ENCODE peak calls at places on chromosome 14, in six cellular contexts. One of them, this sample, is unnamed.

GRCh38 chr14:52318057-52318456 is 3.9 kb downstream of the PTGER2 start:
- DNase-seq in nephron progenitor cell: no peak
- DNase-seq in HFFc6: no peak
- DNase-seq in SW480: no peak
- DNase-seq in suprapubic skin: no peak
- DNase-seq in H7: no peak
- DNase-seq in this sample: no peak

GRCh38 chr14:99073401-99073800 is 198.6 kb downstream of the BCL11B start:
- DNase-seq in nephron progenitor cell: no peak
- DNase-seq in HFFc6: no peak
- DNase-seq in SW480: no peak
- DNase-seq in suprapubic skin: no peak
- DNase-seq in H7: no peak
- DNase-seq in this sample: no peak

GRCh38 chr14:69475194-69475818 is 9.2 kb upstream of the PLEKHD1 start:
- DNase-seq in nephron progenitor cell: no peak
- DNase-seq in HFFc6: no peak
- DNase-seq in SW480: peak; percentile 80
- DNase-seq in suprapubic skin: no peak
- DNase-seq in H7: peak; percentile 74
- DNase-seq in this sample: peak; percentile 44

GRCh38 chr14:85530626-85531025 is 682 bp downstream of the FLRT2 start:
- DNase-seq in nephron progenitor cell: no peak
- DNase-seq in HFFc6: no peak
- DNase-seq in SW480: no peak
- DNase-seq in suprapubic skin: no peak
- DNase-seq in H7: no peak
- DNase-seq in this sample: no peak

GRCh38 chr14:92800525-92800924 is 6.4 kb downstream of the GOLGA5 start:
- DNase-seq in nephron progenitor cell: no peak
- DNase-seq in HFFc6: no peak
- DNase-seq in SW480: no peak
- DNase-seq in suprapubic skin: no peak
- DNase-seq in H7: no peak
- DNase-seq in this sample: no peak

GRCh38 chr14:69105326-69105725 is 47.6 kb downstream of the DCAF5 start:
- DNase-seq in nephron progenitor cell: no peak
- DNase-seq in HFFc6: peak; percentile 64
- DNase-seq in SW480: peak; percentile 40
- DNase-seq in suprapubic skin: no peak
- DNase-seq in H7: no peak
- DNase-seq in this sample: peak; percentile 76

GRCh38 chr14:102949062-102949800 is 26.8 kb downstream of the AMN start:
- DNase-seq in nephron progenitor cell: no peak
- DNase-seq in HFFc6: peak; percentile 81
- DNase-seq in SW480: peak; percentile 41
- DNase-seq in suprapubic skin: peak; percentile 50
- DNase-seq in H7: no peak
- DNase-seq in this sample: no peak

GRCh38 chr14:92302481-92302880 is 20.5 kb upstream of the SLC24A4 start:
- DNase-seq in nephron progenitor cell: no peak
- DNase-seq in HFFc6: no peak
- DNase-seq in SW480: no peak
- DNase-seq in suprapubic skin: no peak
- DNase-seq in H7: no peak
- DNase-seq in this sample: no peak

GRCh38 chr14:74065746-74066575 is 18.3 kb downstream of the ALDH6A1 start:
- DNase-seq in nephron progenitor cell: no peak
- DNase-seq in HFFc6: no peak
- DNase-seq in SW480: no peak
- DNase-seq in suprapubic skin: no peak
- DNase-seq in H7: no peak
- DNase-seq in this sample: no peak

GRCh38 chr14:54935958-54936357 is 33.3 kb upstream of the GCH1 start:
- DNase-seq in nephron progenitor cell: no peak
- DNase-seq in HFFc6: no peak
- DNase-seq in SW480: no peak
- DNase-seq in suprapubic skin: no peak
- DNase-seq in H7: no peak
- DNase-seq in this sample: peak; percentile 90